ENCODE peak calls at places on chromosomes 5 and 9, in six cellular contexts. I, U, W, E, Z and O are unnamed samples.

GRCh38 chr5:10601246-10602030 is 37.6 kb downstream of the ANKRD33B start:
- DNase-seq in W (peak), Z (peak), E (peak), U (peak), I (no peak), O (peak)

GRCh38 chr9:34570422-34571179 is 18.9 kb downstream of the CNTFR start:
- DNase-seq in E (no peak), U (no peak), I (no peak), Z (peak), W (no peak), O (no peak)

GRCh38 chr5:176875783-176876505 is 23.2 kb downstream of the HK3 start:
- DNase-seq in E (no peak), I (no peak), Z (no peak), U (no peak), W (no peak), O (no peak)

GRCh38 chr5:96823900-96824351 is 16.2 kb upstream of the ERAP1 start:
- DNase-seq in U (peak), Z (peak), I (no peak), E (peak), W (no peak), O (peak)

GRCh38 chr5:83538788-83539535 is 67.4 kb downstream of the VCAN start:
- DNase-seq in W (no peak), Z (no peak), E (no peak), U (no peak), I (no peak), O (no peak)

GRCh38 chr9:12658531-12659209 is 34.5 kb upstream of the TYRP1 start:
- DNase-seq in I (no peak), Z (no peak), E (no peak), U (no peak), W (no peak), O (no peak)

GRCh38 chr5:118561971-118562370 is 426.4 kb downstream of the DTWD2 start:
- DNase-seq in Z (no peak), E (no peak), W (no peak), I (no peak), U (no peak), O (no peak)

GRCh38 chr9:126503333-126504085 is 110.2 kb upstream of the LMX1B start:
- DNase-seq in Z (no peak), W (no peak), E (no peak), U (peak), I (no peak), O (no peak)

GRCh38 chr5:1652873-1653707 is 129.3 kb upstream of the LPCAT1 start:
- DNase-seq in U (no peak), E (no peak), Z (peak), W (no peak), I (no peak), O (no peak)

GRCh38 chr5:135149956-135150723 is 116.1 kb upstream of the PITX1 start:
- DNase-seq in U (no peak), W (no peak), Z (no peak), E (no peak), I (peak), O (no peak)

GRCh38 chr5:135145985-135146384 is 112.0 kb upstream of the PITX1 start:
- DNase-seq in E (no peak), Z (no peak), U (no peak), I (no peak), W (no peak), O (no peak)

GRCh38 chr5:135149229-135149955 is 115.4 kb upstream of the PITX1 start:
- DNase-seq in E (no peak), W (no peak), Z (no peak), I (no peak), U (no peak), O (no peak)

GRCh38 chr5:135150767-135151166 is 116.7 kb upstream of the PITX1 start:
- DNase-seq in I (no peak), E (no peak), U (no peak), W (no peak), Z (no peak), O (no peak)

DNA sequence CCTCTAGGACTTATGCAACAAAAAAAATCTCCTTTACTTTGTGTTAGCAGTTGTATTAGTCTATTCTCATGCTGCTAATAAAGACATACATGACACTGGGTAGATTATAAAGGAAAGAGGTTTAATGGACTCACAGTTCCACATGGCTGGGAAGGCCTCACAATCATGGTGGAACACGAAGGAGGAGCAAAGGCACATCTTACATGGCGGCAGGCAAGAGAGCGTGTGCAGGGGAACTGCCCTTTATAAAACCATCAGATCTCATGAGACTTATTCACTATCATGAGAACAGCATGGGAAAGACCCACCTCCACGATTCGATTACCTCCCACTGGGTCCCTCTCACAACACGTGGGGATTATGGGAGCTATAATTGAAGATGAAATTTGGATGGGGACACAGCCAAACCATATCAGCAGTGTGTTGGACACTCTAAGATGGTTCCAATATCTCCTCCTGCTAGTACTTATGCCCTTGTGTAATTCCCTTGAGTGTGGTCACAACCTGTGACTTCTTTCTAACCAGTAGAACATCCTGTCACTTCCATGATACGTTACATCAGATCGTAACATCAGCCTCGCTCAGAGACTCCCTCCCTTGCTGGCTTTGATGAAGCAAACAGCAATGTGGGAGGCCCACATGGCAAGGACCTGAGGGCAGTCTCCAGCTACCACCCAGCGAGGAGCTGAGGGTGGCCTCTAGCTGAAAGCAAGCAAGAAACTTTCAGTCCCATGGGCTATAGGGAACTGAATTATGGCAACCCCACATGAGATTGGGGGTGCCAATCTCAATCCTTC is 113.5 kb upstream of the PITX1 start:
- DNase-seq in E (no peak), Z (no peak), I (no peak), U (no peak), W (no peak), O (no peak)
- H3K4me3 ChIP-seq in E (no peak), Z (no peak), I (no peak), U (no peak), W (no peak), O (no peak)

GRCh38 chr9:9750719-9751118 is 862.1 kb downstream of the PTPRD start:
- DNase-seq in W (no peak), Z (peak), I (no peak), E (no peak), U (no peak), O (no peak)

GRCh38 chr9:9751996-9752395 is 860.8 kb downstream of the PTPRD start:
- DNase-seq in W (no peak), I (no peak), E (no peak), U (no peak), Z (no peak), O (no peak)

GRCh38 chr9:9752722-9753121 is 860.1 kb downstream of the PTPRD start:
- DNase-seq in I (no peak), W (no peak), E (no peak), U (no peak), Z (peak), O (no peak)

GRCh38 chr9:9753266-9753665 is 859.5 kb downstream of the PTPRD start:
- DNase-seq in U (no peak), W (no peak), I (no peak), E (no peak), Z (no peak), O (no peak)

DNA sequence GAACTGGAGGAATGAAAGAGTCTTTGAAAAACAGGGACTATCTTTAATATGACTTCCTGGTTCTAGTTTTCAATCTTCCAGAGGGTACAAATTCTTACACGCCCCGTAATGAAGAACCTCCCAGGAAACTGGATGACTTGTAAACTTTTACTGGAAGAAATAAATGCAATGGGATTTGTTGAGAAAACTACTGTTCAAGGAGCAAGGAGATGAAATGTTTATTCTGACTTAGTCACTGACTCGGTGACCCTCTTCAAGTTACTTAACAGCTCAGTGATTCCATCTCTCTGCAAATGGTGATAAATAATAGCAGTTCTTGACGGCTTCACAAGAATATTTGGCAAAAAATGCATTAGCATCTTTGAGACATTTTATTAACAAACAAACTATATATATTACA is 858.6 kb downstream of the PTPRD start:
- DNase-seq in I (no peak), E (no peak), Z (peak), W (no peak), U (no peak), O (peak)
- TF ChIP-seq CTCF in I (no peak), E (no peak), Z (no peak), W (no peak), U (no peak), O (no peak)

GRCh38 chr9:129885670-129886106 is 50.4 kb downstream of the USP20 start:
- DNase-seq in Z (peak), I (peak), E (peak), U (peak), W (peak), O (peak)

GRCh38 chr9:129888809-129889460 is 53.7 kb downstream of the USP20 start:
- DNase-seq in U (no peak), Z (no peak), I (no peak), E (no peak), W (no peak), O (no peak)

GRCh38 chr9:129888085-129888808 is 53.0 kb downstream of the USP20 start:
- DNase-seq in W (peak), E (no peak), U (no peak), Z (no peak), I (no peak), O (no peak)

GRCh38 chr9:129886226-129887174 is 51.2 kb downstream of the USP20 start:
- DNase-seq in W (peak), E (no peak), I (no peak), Z (no peak), U (peak), O (no peak)

GRCh38 chr9:129887210-129888084 is 52.2 kb downstream of the USP20 start:
- DNase-seq in U (peak), I (no peak), W (no peak), E (no peak), Z (peak), O (peak)
- H3K4me3 ChIP-seq in U (no peak), I (no peak), W (peak), E (no peak), Z (no peak), O (no peak)

GRCh38 chr9:130417602-130418001 is 27.2 kb upstream of the ASS1 start:
- DNase-seq in E (no peak), U (no peak), W (no peak), I (peak), Z (no peak), O (no peak)
- TF ChIP-seq CTCF in E (no peak), U (no peak), W (peak), I (peak), Z (no peak), O (no peak)

GRCh38 chr9:106920701-106921283 is 57.8 kb downstream of the ZNF462 start:
- DNase-seq in Z (peak), U (peak), W (no peak), E (no peak), I (peak), O (peak)
- H3K4me3 ChIP-seq in Z (no peak), U (no peak), W (no peak), E (no peak), I (no peak), O (no peak)

GRCh38 chr5:112977440-112977861 is 853 bp downstream of the DCP2 start:
- DNase-seq in E (no peak), U (peak), I (no peak), W (no peak), Z (no peak), O (peak)

GRCh38 chr5:112976432-112977309 is at the start of gene DCP2:
- DNase-seq in E (peak), I (peak), U (peak), W (peak), Z (peak), O (peak)

GRCh38 chr5:112973904-112974303 is 2.7 kb upstream of the DCP2 start:
- DNase-seq in Z (no peak), W (no peak), I (no peak), U (no peak), E (no peak), O (no peak)

GRCh38 chr5:112974901-112975300 is 1.7 kb upstream of the DCP2 start:
- DNase-seq in U (no peak), I (no peak), E (no peak), Z (no peak), W (no peak), O (no peak)

GRCh38 chr5:112975721-112976431 is 722 bp upstream of the DCP2 start:
- DNase-seq in W (no peak), I (no peak), E (no peak), Z (no peak), U (no peak), O (no peak)
- TF ChIP-seq CTCF in W (no peak), I (no peak), E (no peak), Z (no peak), U (no peak), O (no peak)